ENCODE peak calls at places on chromosomes 6 and 20, in nine cellular contexts. Q is GM04503; Z is mucosa of descending colon; R is CD8-positive, alpha-beta memory T cell; D is NCI-H1048; X is NCI-H226; B is stimulated activated CD8-positive, alpha-beta memory T cell treated with anti-CD3 and anti-CD28 coated beads, Interleukin-7, amount 100 ng/mL, for 1 hour; O is stomach; G is T follicular helper cell. A is an unnamed sample.

GRCh38 chr6:114216789-114217467 is 125.9 kb downstream of the HS3ST5 start:
- DNase-seq in X (no peak), Q (no peak), B (no peak), G (no peak), O (no peak), D (no peak), Z (no peak), R (no peak), A (no peak)

GRCh38 chr6:26019261-26019845 is 56.8 kb downstream of the TRIM38 start:
- DNase-seq in D (no peak), B (no peak), Z (no peak), R (no peak), O (no peak), X (no peak), G (no peak), Q (no peak), A (no peak)

GRCh38 chr20:30921286-30922071 is 336.0 kb upstream of the DEFB115 start:
- DNase-seq in Q (no peak), D (no peak), G (no peak), X (no peak), O (no peak), R (no peak), Z (no peak), B (no peak), A (no peak)

GRCh38 chr20:48932375-48932941 is 10.9 kb downstream of the ARFGEF2 start:
- DNase-seq in X (no peak), D (no peak), B (no peak), Q (no peak), R (no peak), O (no peak), G (no peak), Z (no peak), A (no peak)

GRCh38 chr6:68139130-68139529 is 496.0 kb upstream of the ADGRB3 start:
- DNase-seq in R (no peak), B (no peak), Z (no peak), X (no peak), O (no peak), D (no peak), Q (no peak), G (no peak), A (no peak)

GRCh38 chr20:31523361-31524283 is 9.4 kb downstream of the HM13 start:
- DNase-seq in O (no peak), D (no peak), G (no peak), B (no peak), Z (no peak), R (no peak), Q (no peak), X (no peak), A (no peak)

GRCh38 chr6:52410979-52411378 is 9.2 kb upstream of the EFHC1 start:
- DNase-seq in Z (no peak), G (no peak), X (no peak), R (no peak), B (no peak), D (no peak), O (no peak), Q (no peak), A (no peak)

GRCh38 chr20:61788343-61788742 is 277.3 kb downstream of the TAF4 start:
- DNase-seq in R (no peak), D (no peak), B (no peak), Z (no peak), O (no peak), Q (no peak), G (no peak), X (no peak), A (no peak)

GRCh38 chr20:62367483-62368302 is 581 bp upstream of the LAMA5 start:
- DNase-seq in R (no peak), Q (no peak), D (no peak), O (peak), X (no peak), G (no peak), Z (no peak), B (no peak), A (peak)

GRCh38 chr20:46945465-46945864 is 50.8 kb downstream of the EYA2 start:
- DNase-seq in Q (no peak), X (no peak), B (no peak), Z (no peak), O (no peak), D (no peak), G (no peak), R (no peak), A (no peak)

GRCh38 chr6:170130201-170130621 is 160.7 kb downstream of the DLL1 start:
- DNase-seq in R (no peak), G (no peak), Z (no peak), Q (no peak), B (no peak), O (no peak), D (no peak), X (no peak), A (no peak)

GRCh38 chr6:73942581-73942980 is 246.6 kb downstream of the CD109 start:
- DNase-seq in Z (no peak), O (no peak), Q (peak), D (no peak), X (peak), G (no peak), B (no peak), R (no peak), A (peak)

GRCh38 chr6:3351105-3351676 is 92.4 kb downstream of the PSMG4 start:
- DNase-seq in Z (no peak), O (no peak), Q (no peak), D (no peak), R (no peak), G (no peak), X (no peak), B (no peak), A (no peak)

GRCh38 chr6:122806290-122806689 is 17.2 kb downstream of the SMPDL3A start:
- DNase-seq in Q (no peak), Z (no peak), G (no peak), B (no peak), X (no peak), D (no peak), R (no peak), O (no peak), A (no peak)

GRCh38 chr6:135331002-135331401 is 149.9 kb downstream of the MYB start:
- DNase-seq in G (no peak), Q (peak), O (no peak), Z (no peak), R (no peak), X (peak), D (no peak), B (no peak), A (no peak)

GRCh38 chr6:57250348-57250747 is 28.2 kb upstream of the RAB23 start:
- DNase-seq in Q (no peak), O (no peak), X (no peak), Z (no peak), B (no peak), G (no peak), D (no peak), R (no peak), A (no peak)

GRCh38 chr6:168517742-168518347 is 76.9 kb downstream of the SMOC2 start:
- DNase-seq in X (no peak), D (no peak), O (no peak), B (no peak), G (no peak), Z (no peak), R (no peak), Q (no peak), A (no peak)

A was measured in PC-9.